ENCODE peak calls at places on chromosomes 13 and 19, in five cellular contexts. M, N, F, Q and C are unnamed samples.

GRCh38 chr13:113291997-113292862 is 4.8 kb upstream of the LAMP1 start:
- DNase-seq in M (no peak), F (no peak), Q (no peak), N (peak), C (no peak)

GRCh38 chr19:10505583-10506229 is 2.5 kb upstream of the KEAP1 start:
- DNase-seq in M (peak), N (peak), F (peak), Q (peak), C (peak)

GRCh38 chr13:58619396-58620113 is 988.0 kb downstream of the PCDH17 start:
- DNase-seq in F (no peak), M (no peak), Q (no peak), N (no peak), C (no peak)

GRCh38 chr13:70170689-70171088 is 62.4 kb upstream of the KLHL1 start:
- DNase-seq in N (no peak), F (no peak), M (no peak), Q (no peak), C (no peak)

GRCh38 chr13:45206340-45206739 is 5.5 kb upstream of the KCTD4 start:
- DNase-seq in F (no peak), M (no peak), Q (no peak), N (no peak), C (no peak)

GRCh38 chr19:31616031-31616430 is 266.8 kb upstream of the TSHZ3 start:
- DNase-seq in N (no peak), Q (no peak), M (no peak), F (no peak), C (peak)

GRCh38 chr13:91078093-91078679 is 269.3 kb upstream of the MIR17HG start:
- DNase-seq in F (no peak), Q (no peak), N (no peak), M (no peak), C (no peak)

GRCh38 chr13:40064154-40064713 is 408.8 kb downstream of the COG6 start:
- DNase-seq in M (no peak), N (no peak), Q (no peak), F (no peak), C (no peak)

GRCh38 chr13:112729408-112729807 is 39.6 kb downstream of the ATP11A start:
- DNase-seq in N (no peak), F (no peak), M (peak), Q (no peak), C (no peak)

DNA sequence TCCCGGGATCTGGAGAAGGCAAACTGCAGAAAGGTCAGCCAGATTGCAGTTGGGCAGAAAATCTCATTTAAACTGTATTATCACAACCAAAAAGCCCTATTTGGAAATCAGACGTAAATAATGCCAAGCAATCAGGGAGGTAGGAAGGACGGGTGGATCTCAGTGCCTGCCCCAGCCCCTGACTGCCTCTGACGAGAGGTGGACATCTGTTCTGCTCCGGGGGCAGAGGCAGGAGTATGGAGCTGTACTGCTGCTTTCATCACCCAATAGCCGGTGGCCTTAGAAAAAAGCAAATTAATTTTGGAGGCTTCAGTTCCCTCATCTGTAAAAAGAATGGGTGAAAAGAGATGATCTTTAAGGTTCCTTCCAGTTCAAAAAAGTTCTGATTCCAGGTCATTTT is 43.6 kb upstream of the WASF3 start:
- DNase-seq in F (no peak), Q (no peak), M (no peak), N (no peak), C (no peak)
- TF ChIP-seq POLR2A in F (no peak), Q (no peak), M (no peak), N (no peak), C (no peak)

DNA sequence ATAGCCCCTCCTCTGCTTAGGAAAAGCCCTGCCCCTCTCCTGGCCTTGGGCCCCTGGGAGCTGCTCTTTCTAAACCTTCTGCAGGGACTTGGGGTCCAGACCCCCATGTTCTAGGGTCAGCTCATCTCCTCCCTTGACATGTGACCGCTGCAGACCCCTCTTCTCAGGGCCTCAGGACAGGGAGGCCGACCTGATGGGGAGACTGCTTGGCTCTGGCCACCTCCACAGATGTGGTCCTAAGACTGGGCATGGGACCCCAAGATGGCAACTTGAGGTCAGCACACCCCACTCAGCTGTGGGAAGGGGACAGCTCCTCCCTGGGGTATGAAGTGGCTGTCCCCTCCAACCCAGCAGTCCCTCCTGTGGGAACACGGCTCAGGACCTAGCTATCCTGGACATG is 3.9 kb upstream of the SIX5 start:
- DNase-seq in Q (no peak), M (no peak), N (no peak), F (no peak), C (no peak)
- TF ChIP-seq POLR2A in Q (no peak), M (no peak), N (no peak), F (no peak), C (no peak)

GRCh38 chr19:13056052-13056660 is 46.5 kb downstream of the LYL1 start:
- DNase-seq in F (no peak), N (peak), Q (peak), M (peak), C (peak)
- TF ChIP-seq POLR2A in F (no peak), N (peak), Q (no peak), M (no peak), C (peak)

DNA sequence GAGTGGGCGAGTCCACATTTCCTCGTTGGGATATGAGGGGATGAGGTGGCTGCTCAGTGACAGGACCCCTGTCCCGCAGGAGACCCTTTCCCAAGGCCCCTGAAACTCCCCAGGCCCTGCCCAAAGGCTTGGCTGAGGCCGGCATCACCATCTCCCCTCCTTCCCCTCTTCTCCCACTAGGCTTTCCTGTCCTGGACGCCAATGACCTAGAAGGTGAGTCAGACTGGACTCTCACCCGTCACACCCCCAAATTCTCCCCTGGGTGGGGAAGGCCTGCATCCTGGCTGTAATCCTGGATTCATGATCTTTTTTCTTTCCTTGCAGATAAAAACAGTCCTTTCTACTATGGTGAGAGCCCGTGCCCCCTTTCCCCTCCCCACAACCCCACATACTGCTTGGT is 5.3 kb downstream of the FXYD3 start:
- DNase-seq in M (no peak), N (no peak), Q (no peak), F (no peak), C (peak)
- TF ChIP-seq POLR2A in M (no peak), N (no peak), Q (no peak), F (no peak), C (no peak)

GRCh38 chr13:52737900-52738299 is 1.7 kb downstream of the CNMD start:
- DNase-seq in N (no peak), Q (no peak), F (no peak), M (no peak), C (no peak)
- TF ChIP-seq POLR2A in N (no peak), Q (no peak), F (no peak), M (no peak), C (no peak)

GRCh38 chr19:16330811-16331690 is 6.4 kb downstream of the KLF2 start:
- DNase-seq in M (no peak), Q (no peak), N (no peak), F (no peak), C (no peak)
- TF ChIP-seq POLR2A in M (no peak), Q (no peak), N (no peak), F (no peak), C (no peak)

DNA sequence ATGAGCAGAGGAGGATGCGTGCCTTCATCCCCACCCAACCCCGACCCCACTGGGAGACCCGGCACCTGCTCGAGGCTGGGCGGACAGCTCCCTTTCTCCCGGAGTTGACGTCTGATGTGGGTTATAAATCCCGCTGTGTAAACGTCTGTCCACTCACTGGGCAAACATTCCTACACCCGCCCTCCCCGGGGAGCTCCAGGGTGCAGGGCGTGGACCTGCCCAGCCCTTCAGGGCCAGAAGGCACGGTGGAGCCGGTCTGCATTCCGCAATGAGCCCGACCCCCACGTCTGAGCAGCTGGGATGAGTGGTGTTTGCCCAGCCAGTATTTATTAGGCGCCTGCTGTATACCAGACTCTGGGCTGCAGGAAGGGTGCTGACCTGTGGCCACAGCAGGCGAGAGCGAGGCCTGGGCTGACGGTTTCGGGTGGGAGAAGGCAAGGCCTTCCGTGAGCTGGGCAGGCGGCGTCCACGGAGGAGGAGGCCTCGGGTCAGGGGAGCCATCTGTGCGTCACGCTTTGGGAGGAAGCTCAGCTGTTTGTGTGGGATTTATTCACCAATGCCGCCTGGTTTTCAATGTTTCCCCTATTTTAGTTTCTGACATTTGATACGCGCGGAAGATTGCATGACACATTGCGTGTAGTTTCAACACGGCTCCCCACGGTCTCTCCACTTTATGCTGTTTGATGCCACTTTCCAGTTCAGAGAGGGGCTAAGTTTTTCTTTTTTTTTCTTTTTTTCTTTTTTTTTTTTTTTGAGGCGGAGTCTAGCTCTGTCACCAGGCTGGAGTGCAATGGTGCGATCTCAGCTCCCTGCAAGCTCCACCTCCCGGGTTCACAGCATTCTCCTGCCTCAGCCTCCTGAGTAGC is 2.0 kb downstream of the MISP start:
- DNase-seq in M (no peak), F (peak), Q (no peak), N (peak), C (peak)
- TF ChIP-seq POLR2A in M (no peak), F (no peak), Q (no peak), N (no peak), C (peak)

GRCh38 chr19:18853755-18854427 is 22.1 kb downstream of the UPF1 start:
- DNase-seq in M (no peak), N (no peak), Q (no peak), F (no peak), C (no peak)
- TF ChIP-seq POLR2A in M (no peak), N (no peak), Q (no peak), F (no peak), C (no peak)

GRCh38 chr19:14118165-14119051 is 846 bp upstream of the PRKACA start:
- DNase-seq in Q (peak), N (peak), F (peak), M (peak), C (no peak)
- TF ChIP-seq POLR2A in Q (peak), N (peak), F (peak), M (no peak), C (peak)

DNA sequence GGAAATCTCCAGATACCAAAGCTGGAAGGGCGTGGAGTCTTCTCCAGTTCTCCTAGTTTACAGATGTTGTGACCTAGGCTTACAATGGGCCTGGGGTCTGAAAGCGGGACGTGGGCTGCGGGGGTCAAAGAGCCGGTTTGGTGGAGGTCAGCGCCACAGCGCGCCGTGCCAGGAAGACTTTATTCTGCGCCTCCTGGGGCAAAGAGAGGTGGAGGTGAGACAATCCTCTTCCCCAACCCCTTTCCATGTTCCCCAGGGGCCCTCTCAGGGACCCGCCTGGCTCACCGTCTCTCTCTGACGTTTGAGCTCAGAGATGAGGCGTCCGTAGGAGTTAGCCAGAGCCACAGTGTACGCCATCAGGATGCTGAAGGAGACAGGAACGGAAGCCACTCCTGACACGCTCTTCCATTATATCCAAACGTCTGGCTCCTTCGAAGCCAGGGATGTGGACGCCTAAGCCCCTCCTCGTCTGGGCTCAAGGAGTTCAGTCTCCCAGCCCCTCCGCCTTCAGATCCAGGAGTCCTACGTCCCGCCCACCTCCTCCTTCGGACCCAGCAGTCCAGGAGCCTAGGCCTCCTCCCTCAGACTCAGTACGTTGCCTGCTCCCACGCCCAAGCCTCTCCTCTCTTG is 776 bp upstream of the LENG1 start:
- DNase-seq in F (no peak), M (no peak), N (no peak), Q (no peak), C (no peak)
- TF ChIP-seq POLR2A in F (no peak), M (no peak), N (no peak), Q (no peak), C (peak)